ENCODE peak calls at places on chromosomes 11 and 22, in four cellular contexts. I, N, S and M are unnamed samples.

GRCh38 chr11:69131644-69132300 is 24.0 kb upstream of the SMIM38 start:
- DNase-seq in I (peak), S (peak), N (peak), M (peak)

GRCh38 chr22:17842386-17842785 is 68.1 kb upstream of the BID start:
- DNase-seq in S (no peak), I (no peak), N (no peak), M (no peak)

GRCh38 chr11:3155216-3155615 is 9.9 kb downstream of the OSBPL5 start:
- DNase-seq in N (no peak), S (no peak), I (no peak), M (no peak)

GRCh38 chr11:62830904-62831519 is 839 bp downstream of the STX5 start:
- DNase-seq in I (no peak), S (no peak), N (no peak), M (peak)

GRCh38 chr11:65448418-65449196 is 26.0 kb downstream of the NEAT1 start:
- DNase-seq in I (no peak), S (no peak), N (peak), M (peak)

GRCh38 chr11:27385245-27385644 is 22.2 kb upstream of the CCDC34 start:
- DNase-seq in N (peak), S (no peak), I (no peak), M (no peak)

GRCh38 chr11:1839204-1839923 is 583 bp downstream of the TNNI2 start:
- DNase-seq in N (no peak), S (no peak), I (no peak), M (no peak)

GRCh38 chr11:128310676-128311445 is 276.5 kb downstream of the ETS1 start:
- DNase-seq in S (no peak), I (no peak), N (no peak), M (no peak)

GRCh38 chr11:36312593-36312990 is 16.5 kb downstream of the PRR5L start:
- DNase-seq in N (peak), S (no peak), I (no peak), M (no peak)

GRCh38 chr11:57430946-57431345 is 4.0 kb upstream of the SLC43A3 start:
- DNase-seq in S (no peak), N (no peak), I (no peak), M (peak)

GRCh38 chr11:75347781-75348613 is 3.5 kb downstream of the ARRB1 start:
- DNase-seq in N (peak), S (no peak), I (no peak), M (no peak)

GRCh38 chr11:65636108-65636809 is 1.6 kb upstream of the SIPA1 start:
- DNase-seq in N (no peak), I (no peak), S (no peak), M (no peak)

GRCh38 chr22:22516992-22517391 is 3.1 kb downstream of the ZNF280A start:
- DNase-seq in N (no peak), I (no peak), S (no peak), M (no peak)

GRCh38 chr11:1645357-1645821 is 15.8 kb downstream of the KRTAP5-5 start:
- DNase-seq in I (no peak), S (no peak), N (no peak), M (no peak)

GRCh38 chr11:120547871-120548681 is 36.5 kb downstream of the GRIK4 start:
- DNase-seq in N (peak), I (peak), S (no peak), M (peak)

GRCh38 chr11:117179048-117179999 is 781 bp downstream of the SIDT2 start:
- DNase-seq in S (no peak), N (peak), I (no peak), M (no peak)

GRCh38 chr11:43947003-43947500 is 4.6 kb downstream of the C11orf96 start:
- DNase-seq in N (peak), I (no peak), S (no peak), M (peak)

GRCh38 chr11:19455731-19456130 is 215.0 kb upstream of the E2F8 start:
- DNase-seq in N (peak), S (no peak), I (no peak), M (peak)

GRCh38 chr11:126398296-126398695 is 42.8 kb downstream of the ST3GAL4 start:
- DNase-seq in N (no peak), S (no peak), I (no peak), M (no peak)

GRCh38 chr11:10483174-10483573 is 28.1 kb downstream of the AMPD3 start:
- DNase-seq in S (no peak), N (no peak), I (no peak), M (no peak)

GRCh38 chr22:46842606-46843005 is 80.2 kb downstream of the TBC1D22A start:
- DNase-seq in S (peak), N (no peak), I (peak), M (no peak)

GRCh38 chr11:4539603-4540219 is 5.3 kb upstream of the OR52M1 start:
- DNase-seq in I (no peak), N (peak), S (peak), M (peak)

GRCh38 chr11:114137838-114138237 is 78.3 kb downstream of the ZBTB16 start:
- DNase-seq in S (no peak), N (no peak), I (no peak), M (no peak)

GRCh38 chr11:65491614-65492386 is 7.0 kb upstream of the MALAT1 start:
- DNase-seq in N (peak), S (peak), I (no peak), M (peak)

GRCh38 chr22:25930083-25930482 is 188.1 kb downstream of the MYO18B start:
- DNase-seq in S (no peak), N (no peak), I (no peak), M (no peak)

GRCh38 chr11:34613015-34613414 is 7.9 kb upstream of the EHF start:
- DNase-seq in S (no peak), N (no peak), I (no peak), M (no peak)

GRCh38 chr11:111797145-111797581 is 31.0 kb upstream of the PPP2R1B start:
- DNase-seq in N (peak), I (peak), S (no peak), M (no peak)

GRCh38 chr22:31625661-31626426 is 36.2 kb downstream of the PISD start:
- DNase-seq in N (peak), I (no peak), S (peak), M (peak)

GRCh38 chr11:1992111-1992510 is 5.5 kb downstream of the H19 start:
- DNase-seq in N (no peak), I (no peak), S (peak), M (no peak)

GRCh38 chr22:22060200-22061084 is 77.9 kb upstream of the TOP3B start:
- DNase-seq in N (peak), S (peak), I (no peak), M (peak)

GRCh38 chr22:28883917-28884753 is 763 bp downstream of the ZNRF3 start:
- DNase-seq in N (peak), S (peak), I (no peak), M (peak)

GRCh38 chr11:9777525-9777924 is 113.6 kb downstream of the SWAP70 start:
- DNase-seq in I (no peak), N (no peak), S (no peak), M (no peak)

GRCh38 chr11:2818021-2818420 is 67.6 kb downstream of the CDKN1C start:
- DNase-seq in N (no peak), S (no peak), I (no peak), M (no peak)

GRCh38 chr11:64037027-64037633 is 1.4 kb downstream of the FLRT1 start:
- DNase-seq in N (no peak), I (no peak), S (no peak), M (peak)

GRCh38 chr22:39663751-39664150 is 93.2 kb downstream of the CACNA1I start:
- DNase-seq in I (no peak), S (no peak), N (no peak), M (peak)

GRCh38 chr22:39664485-39665200 is 94.1 kb downstream of the CACNA1I start:
- DNase-seq in I (no peak), S (peak), N (no peak), M (peak)

GRCh38 chr22:39662677-39663034 is 92.1 kb downstream of the CACNA1I start:
- DNase-seq in N (no peak), S (peak), I (no peak), M (peak)

GRCh38 chr22:39661501-39661841 is 90.9 kb downstream of the CACNA1I start:
- DNase-seq in N (no peak), S (no peak), I (no peak), M (no peak)

DNA sequence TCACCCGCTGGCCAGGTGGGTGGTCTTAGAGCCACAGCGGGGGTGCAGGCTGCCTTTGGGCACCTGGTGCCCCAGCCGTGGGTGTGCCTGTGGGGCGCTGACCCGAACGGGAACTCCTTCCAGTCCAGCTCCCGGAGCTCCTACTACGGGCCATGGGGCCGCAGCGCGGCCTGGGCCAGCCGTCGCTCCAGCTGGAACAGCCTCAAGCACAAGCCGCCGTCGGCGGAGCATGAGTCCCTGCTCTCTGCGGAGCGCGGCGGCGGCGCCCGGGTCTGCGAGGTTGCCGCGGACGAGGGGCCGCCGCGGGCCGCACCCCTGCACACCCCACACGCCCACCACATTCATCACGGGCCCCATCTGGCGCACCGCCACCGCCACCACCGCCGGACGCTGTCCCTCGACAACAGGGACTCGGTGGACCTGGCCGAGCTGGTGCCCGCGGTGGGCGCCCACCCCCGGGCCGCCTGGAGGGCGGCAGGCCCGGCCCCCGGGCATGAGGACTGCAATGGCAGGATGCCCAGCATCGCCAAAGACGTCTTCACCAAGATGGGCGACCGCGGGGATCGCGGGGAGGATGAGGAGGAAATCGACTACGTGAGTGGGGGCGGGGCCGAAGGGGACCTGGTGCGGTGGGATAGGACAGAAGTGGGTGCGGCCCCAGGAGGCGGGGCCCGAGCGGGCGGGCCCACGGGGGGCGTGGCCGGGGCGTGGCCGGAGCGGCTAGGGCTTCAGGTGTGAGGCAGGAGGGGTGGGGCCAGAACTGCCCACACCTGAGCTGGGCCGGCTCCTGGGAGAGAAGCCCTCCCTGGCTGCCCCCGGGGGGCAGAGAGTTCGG is 91.5 kb downstream of the CACNA1I start:
- DNase-seq in N (no peak), I (peak), S (peak), M (peak)
- TF ChIP-seq EZH2 in N (no peak), I (peak), S (no peak), M (no peak)

GRCh38 chr22:44544523-44545433 is 46.7 kb upstream of the RTL6 start:
- DNase-seq in N (no peak), I (no peak), S (no peak), M (no peak)
- TF ChIP-seq EZH2 in N (no peak), I (no peak), S (no peak), M (no peak)

GRCh38 chr11:13277719-13278619 is at the start of gene BMAL1:
- DNase-seq in S (peak), I (no peak), N (peak), M (peak)

GRCh38 chr11:13279487-13279834 is 1.9 kb downstream of the BMAL1 start:
- DNase-seq in N (no peak), I (no peak), S (no peak), M (no peak)

GRCh38 chr11:13278620-13279486 is 1.3 kb downstream of the BMAL1 start:
- DNase-seq in N (peak), I (no peak), S (peak), M (peak)

GRCh38 chr11:13276454-13276851 is 1.1 kb upstream of the BMAL1 start:
- DNase-seq in N (no peak), S (no peak), I (no peak), M (no peak)

GRCh38 chr11:13276852-13277718 is 505 bp upstream of the BMAL1 start:
- DNase-seq in I (peak), N (peak), S (peak), M (peak)
- TF ChIP-seq EZH2 in I (no peak), N (no peak), S (no peak), M (peak)

GRCh38 chr22:42831712-42832111 is 25.4 kb downstream of the ARFGAP3 start:
- DNase-seq in I (no peak), S (no peak), N (no peak), M (no peak)
- TF ChIP-seq EZH2 in I (no peak), S (no peak), N (no peak), M (no peak)

DNA sequence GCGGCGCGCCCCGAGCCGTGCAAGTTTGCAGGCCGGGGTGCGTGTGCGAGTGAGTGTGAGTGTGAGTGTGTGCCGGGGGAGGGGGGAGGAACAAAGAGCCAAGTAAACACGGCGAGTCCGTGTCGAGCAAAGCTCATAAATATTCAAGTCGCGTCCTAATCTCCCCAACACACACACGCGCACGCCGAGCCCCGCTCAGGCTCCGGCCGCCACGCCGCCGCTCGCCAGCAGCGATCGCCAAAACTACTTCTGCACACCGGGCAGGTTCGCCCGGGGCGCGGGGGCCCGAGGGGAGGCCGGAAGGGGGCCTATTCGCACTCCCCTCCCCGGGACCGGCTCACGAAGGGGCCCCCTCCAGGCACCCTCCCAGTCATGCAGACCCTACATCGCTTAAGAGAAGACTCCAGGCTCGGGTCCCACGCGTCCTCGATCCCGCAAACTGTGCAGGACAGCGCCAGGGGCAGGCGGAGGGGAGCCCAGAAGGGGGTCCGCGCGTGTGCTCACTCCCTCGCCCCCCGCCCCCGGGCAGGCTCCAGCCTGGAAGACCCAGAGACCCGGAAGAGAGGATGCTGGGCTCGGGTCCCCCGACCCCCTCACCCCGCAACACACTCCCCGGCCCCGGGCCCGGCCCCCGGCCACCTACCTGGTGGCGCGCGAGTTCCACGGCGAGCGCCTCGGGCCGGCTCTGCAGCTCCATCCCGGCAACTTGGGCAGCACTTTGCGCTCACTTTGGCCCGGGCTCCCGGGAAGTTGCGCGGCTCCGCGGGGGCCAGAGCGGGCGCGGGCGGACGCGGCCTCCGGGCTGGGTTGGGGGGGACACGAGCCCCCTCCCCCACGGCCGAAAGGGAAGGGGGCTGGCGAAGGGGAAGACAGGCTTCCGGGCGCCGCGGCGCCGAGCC is 703 bp downstream of the PHF21B start:
- DNase-seq in I (no peak), S (no peak), N (peak), M (peak)
- TF ChIP-seq EZH2 in I (peak), S (no peak), N (peak), M (no peak)

GRCh38 chr22:37331811-37332536 is 49.7 kb downstream of the CYTH4 start:
- DNase-seq in I (no peak), S (no peak), N (no peak), M (no peak)

GRCh38 chr22:37335819-37336199 is 53.5 kb downstream of the CYTH4 start:
- DNase-seq in N (no peak), I (no peak), S (no peak), M (no peak)

GRCh38 chr22:37334461-37334858 is 52.2 kb downstream of the CYTH4 start:
- DNase-seq in N (no peak), I (no peak), S (no peak), M (peak)

GRCh38 chr22:37334859-37335818 is 52.8 kb downstream of the CYTH4 start:
- DNase-seq in I (no peak), S (peak), N (peak), M (peak)

GRCh38 chr22:37333724-37334460 is 51.6 kb downstream of the CYTH4 start:
- DNase-seq in S (no peak), N (no peak), I (no peak), M (no peak)
- TF ChIP-seq EZH2 in S (no peak), N (no peak), I (no peak), M (no peak)

GRCh38 chr11:45641961-45642360 is 23.5 kb downstream of the CHST1 start:
- DNase-seq in I (no peak), N (no peak), S (no peak), M (no peak)
- TF ChIP-seq EZH2 in I (no peak), N (no peak), S (no peak), M (no peak)

GRCh38 chr11:119402470-119402869 is 20.5 kb downstream of the THY1 start:
- DNase-seq in S (no peak), N (no peak), I (no peak), M (no peak)

GRCh38 chr11:119400860-119401259 is 19.4 kb upstream of the USP2 start:
- DNase-seq in I (no peak), N (no peak), S (no peak), M (no peak)

GRCh38 chr11:119397740-119398139 is 16.2 kb upstream of the USP2 start:
- DNase-seq in I (no peak), N (no peak), S (no peak), M (no peak)

DNA sequence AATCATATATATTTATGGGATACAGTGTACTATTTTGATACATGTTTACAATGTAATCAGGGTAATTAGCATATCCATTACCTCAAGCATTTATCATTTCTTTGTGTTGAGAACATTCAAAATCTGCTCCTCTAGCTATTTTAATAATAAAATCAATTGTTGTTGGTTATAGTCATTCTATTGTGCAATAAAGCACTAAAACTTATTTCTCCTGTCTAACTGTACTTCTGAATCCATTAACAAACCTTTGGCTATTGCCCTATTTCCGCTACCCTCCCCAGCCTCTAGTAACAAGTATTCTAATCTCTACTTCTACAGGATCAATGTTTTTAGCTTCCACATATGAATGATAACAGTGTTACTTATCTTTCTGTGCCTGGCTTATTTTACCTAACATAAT is 15.3 kb upstream of the USP2 start:
- DNase-seq in I (no peak), S (no peak), N (no peak), M (no peak)
- TF ChIP-seq EZH2 in I (no peak), S (no peak), N (no peak), M (no peak)

DNA sequence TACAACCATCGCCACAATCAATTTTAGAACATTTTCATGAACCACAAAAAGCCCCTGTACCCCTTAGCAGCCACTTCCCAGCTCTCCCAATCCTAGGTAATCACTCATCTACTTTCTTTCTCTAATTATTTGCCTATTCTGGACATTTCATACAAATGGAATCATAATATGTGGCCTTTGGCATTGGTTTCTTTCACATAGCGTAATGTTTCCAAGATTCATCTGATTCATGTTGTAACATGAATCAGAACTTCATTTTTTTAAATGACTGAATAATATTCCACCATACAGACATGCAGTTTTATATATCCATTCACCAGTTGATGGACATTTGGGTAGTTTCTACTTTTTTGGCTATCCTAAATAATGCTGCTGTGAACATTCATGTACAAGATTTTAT is 56.2 kb upstream of the RCN1 start:
- DNase-seq in I (no peak), S (no peak), N (peak), M (no peak)
- TF ChIP-seq EZH2 in I (no peak), S (no peak), N (no peak), M (no peak)